ENCODE peak calls at places on chromosomes 2 and 18, in five cellular contexts. A is transverse colon, I is stomach, R is IMR-90, D is neural progenitor cell. Z is an unnamed sample.

GRCh38 chr2:8414946-8415869 is 266.6 kb upstream of the ID2 start:
- DNase-seq in A (no peak), I (no peak), R (no peak), D (no peak), Z (peak; percentile 26)

GRCh38 chr2:72916743-72917137 is 579 bp upstream of the EMX1 start:
- DNase-seq in A (no peak), I (no peak), R (no peak), D (peak; percentile 56), Z (no peak)

GRCh38 chr2:198930170-198930569 is 527.6 kb downstream of the SATB2 start:
- DNase-seq in A (no peak), I (no peak), R (no peak), D (peak; percentile 33), Z (no peak)

GRCh38 chr2:9763356-9764152 is 79.7 kb upstream of the TAF1B start:
- DNase-seq in A (no peak), I (no peak), R (peak; percentile 42), D (no peak), Z (no peak)

GRCh38 chr2:69217333-69218080 is 169.5 kb downstream of the GFPT1 start:
- DNase-seq in A (no peak), I (no peak), R (no peak), D (no peak), Z (no peak)

GRCh38 chr2:223404616-223405015 is 197.5 kb downstream of the SCG2 start:
- DNase-seq in A (no peak), I (no peak), R (no peak), D (no peak), Z (no peak)

GRCh38 chr18:64409511-64409910 is 260.6 kb upstream of the LINC00305 start:
- DNase-seq in A (no peak), I (no peak), R (no peak), D (peak; percentile 57), Z (no peak)

GRCh38 chr2:70461414-70461813 is 92.2 kb downstream of the TGFA start:
- DNase-seq in A (no peak), I (no peak), R (no peak), D (no peak), Z (no peak)

GRCh38 chr18:50429207-50429948 is 54.5 kb downstream of the SKA1 start:
- DNase-seq in A (no peak), I (no peak), R (peak; percentile 12), D (peak; percentile 58), Z (peak; percentile 3)

GRCh38 chr18:50231621-50232020 is 34.7 kb downstream of the CFAP53 start:
- DNase-seq in A (no peak), I (no peak), R (no peak), D (no peak), Z (no peak)

GRCh38 chr2:179591690-179592089 is 269.7 kb downstream of the ZNF385B start:
- DNase-seq in A (no peak), I (no peak), R (no peak), D (no peak), Z (no peak)

GRCh38 chr2:185372188-185372587 is 366.4 kb upstream of the FSIP2 start:
- DNase-seq in A (peak; percentile 63), I (no peak), R (no peak), D (no peak), Z (no peak)

GRCh38 chr2:134099273-134099672 is 154.6 kb upstream of the MGAT5 start:
- DNase-seq in A (no peak), I (no peak), R (no peak), D (no peak), Z (no peak)

GRCh38 chr2:232328516-232329460 is 49.8 kb upstream of the ALPP start:
- DNase-seq in A (no peak), I (no peak), R (no peak), D (no peak), Z (no peak)

GRCh38 chr2:156687715-156688114 is 251.5 kb downstream of the GPD2 start:
- DNase-seq in A (no peak), I (no peak), R (peak; percentile 1), D (no peak), Z (no peak)

GRCh38 chr2:118807668-118808428 is 39.6 kb downstream of the EN1 start:
- DNase-seq in A (no peak), I (no peak), R (no peak), D (peak; percentile 73), Z (no peak)

GRCh38 chr2:72694715-72695496 is 130.9 kb downstream of the EXOC6B start:
- DNase-seq in A (peak; percentile 40), I (peak; percentile 47), R (peak; percentile 67), D (peak; percentile 18), Z (no peak)

GRCh38 chr2:3539836-3540235 is 18.3 kb downstream of the RNASEH1 start:
- DNase-seq in A (no peak), I (no peak), R (no peak), D (no peak), Z (no peak)

GRCh38 chr2:23784971-23785370 is 142.0 kb downstream of the ATAD2B start:
- DNase-seq in A (no peak), I (no peak), R (no peak), D (no peak), Z (no peak)

GRCh38 chr2:197904446-197904845 is 100.1 kb downstream of the PLCL1 start:
- DNase-seq in A (no peak), I (no peak), R (no peak), D (no peak), Z (no peak)

GRCh38 chr18:8627540-8627939 is 18.3 kb downstream of the RAB12 start:
- DNase-seq in A (no peak), I (no peak), R (no peak), D (no peak), Z (no peak)

GRCh38 chr2:70986499-70987189 is 8.0 kb downstream of the TEX261 start:
- DNase-seq in A (no peak), I (no peak), R (no peak), D (no peak), Z (no peak)

GRCh38 chr2:181785677-181786344 is 105.5 kb upstream of the NEUROD1 start:
- DNase-seq in A (no peak), I (no peak), R (peak; percentile 75), D (no peak), Z (no peak)

GRCh38 chr2:47695800-47696477 is 87.0 kb upstream of the MSH6 start:
- DNase-seq in A (no peak), I (no peak), R (no peak), D (peak; percentile 58), Z (no peak)

GRCh38 chr2:67604360-67604759 is 207.2 kb downstream of the ETAA1 start:
- DNase-seq in A (no peak), I (no peak), R (peak; percentile 49), D (no peak), Z (no peak)

GRCh38 chr2:74850816-74851566 is 17.1 kb downstream of the HK2 start:
- DNase-seq in A (no peak), I (no peak), R (peak; percentile 59), D (no peak), Z (no peak)

GRCh38 chr2:180046776-180047175 is 39.7 kb upstream of the CWC22 start:
- DNase-seq in A (no peak), I (no peak), R (peak; percentile 57), D (no peak), Z (no peak)

GRCh38 chr2:95267458-95268207 is 6.6 kb upstream of the PROM2 start:
- DNase-seq in A (no peak), I (no peak), R (peak; percentile 12), D (no peak), Z (no peak)

GRCh38 chr2:98467082-98467536 is 22.5 kb downstream of the INPP4A start:
- DNase-seq in A (no peak), I (no peak), R (no peak), D (no peak), Z (no peak)

GRCh38 chr18:48703418-48703817 is 164.6 kb downstream of the CTIF start:
- DNase-seq in A (no peak), I (no peak), R (no peak), D (no peak), Z (no peak)

GRCh38 chr18:42730272-42730671 is 385.2 kb downstream of the RIT2 start:
- DNase-seq in A (no peak), I (no peak), R (no peak), D (no peak), Z (no peak)
- TF ChIP-seq CTCF in A (no peak), I (no peak), R (no peak), D (peak; percentile 47), Z (no peak)

GRCh38 chr2:32399221-32399620 is 42.4 kb downstream of the BIRC6 start:
- DNase-seq in A (no peak), I (no peak), R (no peak), D (no peak), Z (no peak)

GRCh38 chr2:32403782-32404181 is 47.0 kb downstream of the BIRC6 start:
- DNase-seq in A (no peak), I (no peak), R (no peak), D (no peak), Z (no peak)

GRCh38 chr2:32402087-32402486 is 45.3 kb downstream of the BIRC6 start:
- DNase-seq in A (no peak), I (no peak), R (no peak), D (no peak), Z (no peak)

GRCh38 chr2:32404691-32405090 is 47.9 kb downstream of the BIRC6 start:
- DNase-seq in A (no peak), I (no peak), R (no peak), D (no peak), Z (no peak)
- H3K36me3 ChIP-seq in A (peaks cover 32% of the 10 kb centered on the region), I (peaks cover 67% of the 10 kb centered on the region), R (peaks cover 25% of the 10 kb centered on the region), D (peaks cover 14% of the 10 kb centered on the region), Z (peaks cover 4% of the 10 kb centered on the region)

GRCh38 chr2:188369365-188369764 is 77.7 kb downstream of the GULP1 start:
- DNase-seq in A (peak; percentile 23), I (peak; percentile 31), R (peak; percentile 45), D (peak; percentile 66), Z (no peak)
- TF ChIP-seq CTCF in A (peak; percentile 47), I (peak; percentile 57), R (peak; percentile 59), D (peak; percentile 70), Z (peak; percentile 79)

GRCh38 chr2:216195565-216195978 is 86.4 kb downstream of the XRCC5 start:
- DNase-seq in A (no peak), I (no peak), R (peak; percentile 94), D (no peak), Z (no peak)
- H3K36me3 ChIP-seq in A (peaks cover 71% of the 10 kb centered on the region), I (peaks cover 98% of the 10 kb centered on the region), R (peaks cover 22% of the 10 kb centered on the region), D (peaks cover 64% of the 10 kb centered on the region), Z (peaks cover 15% of the 10 kb centered on the region)

Z was measured in GM06990.